ENCODE peak calls at places on chromosomes 2 and 18, in five cellular contexts. N, Z, E, L and F are unnamed samples.

GRCh38 chr18:28606686-28607085 is 429.8 kb upstream of the CDH2 start:
- DNase-seq in N (no peak), Z (no peak), E (no peak), L (no peak), F (no peak)

GRCh38 chr18:44740000-44740399 is 59.3 kb downstream of the SETBP1 start:
- DNase-seq in N (no peak), Z (peak; percentile 86), E (no peak), L (no peak), F (no peak)

GRCh38 chr2:142992843-142993242 is 115.4 kb downstream of the KYNU start:
- DNase-seq in N (no peak), Z (no peak), E (no peak), L (no peak), F (no peak)

GRCh38 chr18:55552498-55553189 is 35.3 kb downstream of the TCF4 start:
- DNase-seq in N (no peak), Z (no peak), E (no peak), L (no peak), F (no peak)

GRCh38 chr2:134869941-134870736 is 31.7 kb downstream of the ACMSD start:
- DNase-seq in N (peak; percentile 57), Z (no peak), E (no peak), L (no peak), F (no peak)

GRCh38 chr2:134917958-134918517 is 584 bp upstream of the CCNT2 start:
- DNase-seq in N (no peak), Z (no peak), E (no peak), L (no peak), F (peak; percentile 61)

GRCh38 chr2:190627881-190628412 is 20.9 kb upstream of the NAB1 start:
- DNase-seq in N (peak; percentile 52), Z (no peak), E (no peak), L (no peak), F (no peak)

GRCh38 chr2:45643543-45644542 is 7.6 kb upstream of the PRKCE start:
- DNase-seq in N (peak; percentile 64), Z (peak; percentile 52), E (peak; percentile 74), L (no peak), F (peak; percentile 89)

GRCh38 chr2:96702098-96702785 is 37.6 kb downstream of the LMAN2L start:
- DNase-seq in N (no peak), Z (no peak), E (no peak), L (no peak), F (no peak)

GRCh38 chr2:9154061-9154460 is 52.6 kb upstream of the ASAP2 start:
- DNase-seq in N (no peak), Z (no peak), E (no peak), L (no peak), F (no peak)

GRCh38 chr18:76450912-76451421 is 44.1 kb downstream of the ZNF516 start:
- DNase-seq in N (peak; percentile 61), Z (peak; percentile 32), E (peak; percentile 76), L (no peak), F (no peak)

GRCh38 chr2:18787726-18788125 is 198.4 kb upstream of the NT5C1B start:
- DNase-seq in N (no peak), Z (no peak), E (no peak), L (no peak), F (no peak)

GRCh38 chr2:128727914-128728313 is 409.2 kb upstream of the HS6ST1 start:
- DNase-seq in N (no peak), Z (peak; percentile 31), E (no peak), L (no peak), F (no peak)

GRCh38 chr2:213281156-213281555 is 3.1 kb upstream of the SPAG16 start:
- DNase-seq in N (no peak), Z (no peak), E (no peak), L (no peak), F (no peak)

GRCh38 chr18:59848002-59848401 is 51.8 kb upstream of the PMAIP1 start:
- DNase-seq in N (no peak), Z (no peak), E (no peak), L (no peak), F (no peak)

GRCh38 chr18:77133051-77133919 is 702 bp upstream of the MBP start:
- DNase-seq in N (no peak), Z (peak; percentile 73), E (peak; percentile 82), L (no peak), F (no peak)

GRCh38 chr2:110105608-110106467 is 9.8 kb downstream of the MALL start:
- DNase-seq in N (no peak), Z (peak; percentile 32), E (no peak), L (peak; percentile 97), F (peak; percentile 67)

GRCh38 chr2:158893057-158893456 is 75.4 kb upstream of the TANC1 start:
- DNase-seq in N (no peak), Z (no peak), E (peak; percentile 66), L (no peak), F (no peak)

GRCh38 chr18:48948112-48949050 is 2.4 kb downstream of the SMAD7 start:
- DNase-seq in N (peak; percentile 60), Z (peak; percentile 58), E (no peak), L (no peak), F (no peak)

GRCh38 chr2:140359056-140359771 is 1579.0 kb upstream of the NXPH2 start:
- DNase-seq in N (no peak), Z (no peak), E (no peak), L (no peak), F (no peak)

GRCh38 chr2:236402016-236402784 is 138.0 kb upstream of the ASB18 start:
- DNase-seq in N (no peak), Z (no peak), E (no peak), L (no peak), F (no peak)

GRCh38 chr2:60725466-60725865 is 30.6 kb upstream of the PAPOLG start:
- DNase-seq in N (no peak), Z (no peak), E (no peak), L (no peak), F (no peak)

GRCh38 chr2:8837795-8838140 is 355 bp upstream of the KIDINS220 start:
- DNase-seq in N (no peak), Z (no peak), E (no peak), L (no peak), F (no peak)

GRCh38 chr18:26863122-26863879 is 2.2 kb downstream of the AQP4 start:
- DNase-seq in N (peak; percentile 88), Z (peak; percentile 74), E (no peak), L (no peak), F (no peak)

GRCh38 chr2:25618676-25619075 is 54.7 kb downstream of the DTNB start:
- DNase-seq in N (no peak), Z (peak; percentile 31), E (no peak), L (peak; percentile 53), F (peak; percentile 12)

GRCh38 chr2:162069200-162069910 is 4.7 kb downstream of the DPP4 start:
- DNase-seq in N (no peak), Z (no peak), E (no peak), L (no peak), F (no peak)

DNA sequence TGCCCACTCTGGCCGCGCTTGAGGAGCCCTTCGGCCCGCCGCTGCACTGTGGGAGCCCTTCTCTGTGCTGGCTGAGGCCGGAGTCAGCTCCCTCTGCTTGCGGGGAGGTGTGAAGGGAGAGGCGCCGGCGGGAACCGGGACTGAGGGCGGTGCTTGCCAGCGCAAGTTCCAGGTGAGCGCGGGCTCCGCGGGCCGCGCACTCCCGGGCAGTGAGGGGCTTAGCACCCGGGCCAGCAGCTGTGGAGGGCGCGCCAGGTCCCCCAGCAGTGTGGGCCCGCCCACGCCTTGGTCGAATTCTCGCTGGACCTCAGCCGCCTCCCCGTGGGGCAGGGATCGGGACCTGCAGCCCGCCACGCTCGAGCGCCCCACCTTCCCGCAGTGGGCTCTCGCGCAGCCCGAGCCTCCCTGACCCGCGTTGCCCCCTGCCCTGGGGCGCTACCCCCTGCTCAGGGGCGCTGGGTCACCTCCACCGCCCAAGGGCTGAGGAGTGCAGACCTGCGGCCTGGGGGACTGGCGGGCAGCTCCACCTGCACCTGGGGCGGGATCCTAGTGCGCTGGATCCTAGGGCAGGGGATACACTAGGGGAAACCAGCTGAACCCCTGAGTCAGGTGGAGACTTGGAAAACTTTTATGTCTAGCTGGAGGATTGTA is 97.3 kb downstream of the CD8B2 start:
- DNase-seq in N (no peak), Z (no peak), E (no peak), L (no peak), F (no peak)
- TF ChIP-seq POLR2A in N (no peak), Z (no peak), E (no peak), L (no peak), F (no peak)

DNA sequence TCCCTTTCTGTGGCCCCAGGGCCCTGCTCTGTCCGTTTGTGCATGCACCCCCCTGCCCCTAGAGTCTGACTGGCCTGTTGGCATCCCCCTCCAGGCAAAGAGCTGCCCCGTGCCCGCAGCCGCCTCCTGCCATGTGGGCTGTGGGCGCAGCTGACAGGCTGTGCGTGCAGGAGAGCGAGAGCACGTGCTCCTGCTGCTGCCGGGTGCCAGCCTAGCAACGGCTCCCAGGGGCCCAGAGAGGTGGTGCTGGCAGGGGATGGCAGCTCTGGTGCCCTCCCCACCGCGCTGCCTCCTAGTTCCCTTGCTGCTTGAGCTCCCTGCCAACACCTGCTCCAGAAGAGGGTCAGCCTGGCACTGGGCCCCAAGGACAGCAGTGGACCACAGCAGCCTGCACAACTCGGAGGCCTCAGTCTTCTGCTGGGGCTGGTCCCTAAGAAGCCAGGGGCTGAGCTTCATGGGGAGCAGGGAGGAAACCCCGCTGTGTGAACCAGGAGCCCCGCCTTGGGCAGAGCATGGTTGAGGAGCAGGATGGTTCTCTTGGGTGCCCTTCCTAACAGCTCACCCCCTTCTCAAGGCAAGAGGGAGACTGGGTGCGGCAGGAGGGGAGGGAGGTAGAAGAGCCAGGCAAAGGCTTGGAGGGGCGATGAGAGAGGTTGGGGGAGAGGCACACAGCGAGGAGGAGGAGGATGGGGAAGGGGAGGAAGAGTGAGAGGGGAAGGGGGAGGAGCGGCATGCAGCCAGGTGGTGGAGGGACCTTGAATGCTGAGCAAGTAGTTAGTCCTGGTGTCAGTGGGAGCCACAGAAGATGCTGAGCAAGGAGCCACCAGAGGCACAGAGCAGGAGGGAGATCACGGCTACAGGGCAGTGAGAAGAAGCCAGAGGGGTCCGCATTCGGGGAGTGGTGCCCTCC is 23.8 kb upstream of the PTMA start:
- DNase-seq in N (peak; percentile 65), Z (peak; percentile 65), E (no peak), L (no peak), F (no peak)
- TF ChIP-seq POLR2A in N (no peak), Z (no peak), E (no peak), L (no peak), F (no peak)

GRCh38 chr2:20643826-20644225 is 7.1 kb downstream of the HS1BP3 start:
- DNase-seq in N (no peak), Z (no peak), E (no peak), L (no peak), F (no peak)

GRCh38 chr2:20640411-20641122 is 10.3 kb downstream of the HS1BP3 start:
- DNase-seq in N (peak; percentile 62), Z (no peak), E (no peak), L (no peak), F (no peak)

GRCh38 chr2:20643060-20643459 is 7.8 kb downstream of the HS1BP3 start:
- DNase-seq in N (peak; percentile 19), Z (no peak), E (no peak), L (no peak), F (no peak)

GRCh38 chr2:20642026-20642971 is 8.6 kb downstream of the HS1BP3 start:
- DNase-seq in N (peak; percentile 79), Z (peak; percentile 81), E (no peak), L (peak; percentile 16), F (peak; percentile 87)

GRCh38 chr2:20641123-20641985 is 9.5 kb downstream of the HS1BP3 start:
- DNase-seq in N (peak; percentile 81), Z (no peak), E (no peak), L (no peak), F (peak; percentile 71)
- TF ChIP-seq POLR2A in N (no peak), Z (no peak), E (no peak), L (no peak), F (no peak)

DNA sequence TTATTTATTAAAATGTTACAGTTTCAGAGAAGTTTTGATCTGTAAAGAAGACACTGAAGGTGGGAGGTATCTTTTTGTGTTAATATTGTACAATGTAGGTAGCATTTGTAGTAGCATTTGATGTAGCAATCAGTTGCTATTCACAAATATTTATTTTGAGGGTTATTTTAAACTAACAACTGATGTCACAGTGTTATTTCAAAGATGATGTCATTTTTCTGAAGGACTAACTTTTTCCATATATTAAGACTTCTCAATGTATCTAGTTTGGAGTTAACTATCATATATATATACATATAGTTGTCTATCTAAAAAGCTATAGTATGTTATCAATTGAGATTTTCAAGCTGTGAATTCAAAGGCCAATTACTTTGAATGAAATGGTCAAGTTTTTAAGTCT is 1003.3 kb downstream of the DSC3 start:
- DNase-seq in N (no peak), Z (no peak), E (no peak), L (no peak), F (no peak)
- TF ChIP-seq POLR2A in N (no peak), Z (no peak), E (no peak), L (no peak), F (no peak)